ENCODE peak calls at places on chromosome 2, in four cellular contexts. Z, M, O and A are unnamed samples.

GRCh38 chr2:65576861-65577601 is 144.6 kb upstream of the SPRED2 start:
- DNase-seq in M (no peak), Z (peak; percentile 36), O (no peak), A (no peak)

GRCh38 chr2:186113284-186113683 is 372.8 kb upstream of the ZC3H15 start:
- DNase-seq in M (no peak), O (no peak), Z (no peak), A (no peak)

GRCh38 chr2:168948621-168949212 is 47.6 kb downstream of the G6PC2 start:
- DNase-seq in Z (no peak), M (no peak), O (no peak), A (no peak)

GRCh38 chr2:43950383-43951008 is 45.3 kb downstream of the LRPPRC start:
- DNase-seq in M (no peak), Z (peak; percentile 12), O (no peak), A (no peak)

GRCh38 chr2:239194731-239195317 is 206.0 kb downstream of the HDAC4 start:
- DNase-seq in M (no peak), O (no peak), Z (no peak), A (peak; percentile 7)

GRCh38 chr2:53075760-53076159 is 691.8 kb upstream of the CHAC2 start:
- DNase-seq in Z (no peak), M (peak; percentile 21), O (no peak), A (no peak)

GRCh38 chr2:208320686-208321085 is 54.6 kb downstream of the PIKFYVE start:
- DNase-seq in Z (no peak), M (peak; percentile 47), O (no peak), A (peak; percentile 13)

GRCh38 chr2:174334781-174335604 is at the start of gene SP9:
- DNase-seq in O (no peak), M (no peak), Z (no peak), A (no peak)

GRCh38 chr2:127420039-127420864 is 2.0 kb downstream of the PROC start:
- DNase-seq in Z (no peak), M (no peak), O (no peak), A (no peak)

GRCh38 chr2:127421871-127422618 is 3.8 kb downstream of the PROC start:
- DNase-seq in O (no peak), Z (no peak), M (no peak), A (no peak)

GRCh38 chr2:127419448-127420038 is 1.3 kb downstream of the PROC start:
- DNase-seq in M (no peak), Z (no peak), O (no peak), A (no peak)

GRCh38 chr2:127422631-127423475 is 4.6 kb downstream of the PROC start:
- DNase-seq in Z (no peak), M (no peak), O (no peak), A (peak; percentile 33)

GRCh38 chr2:127421116-127421800 is 3.0 kb downstream of the PROC start:
- DNase-seq in M (no peak), Z (no peak), O (no peak), A (no peak)
- H3K27me3 ChIP-seq in M (no peaks in the 10 kb centered on the region), Z (peaks cover 9% of the 10 kb centered on the region), O (peaks cover 12% of the 10 kb centered on the region), A (peaks cover 4% of the 10 kb centered on the region)

GRCh38 chr2:23453936-23454460 is 69.0 kb downstream of the KLHL29 start:
- DNase-seq in O (no peak), Z (no peak), M (no peak), A (no peak)
- H3K27me3 ChIP-seq in O (no peaks in the 10 kb centered on the region), Z (no peaks in the 10 kb centered on the region), M (no peaks in the 10 kb centered on the region), A (no peaks in the 10 kb centered on the region)

GRCh38 chr2:197548582-197548981 is 32.7 kb downstream of the MOB4 start:
- DNase-seq in M (no peak), Z (no peak), O (no peak), A (no peak)

GRCh38 chr2:197547163-197547900 is 31.5 kb downstream of the MOB4 start:
- DNase-seq in O (no peak), Z (no peak), M (no peak), A (no peak)
- H3K27me3 ChIP-seq in O (no peaks in the 10 kb centered on the region), Z (no peaks in the 10 kb centered on the region), M (no peaks in the 10 kb centered on the region), A (no peaks in the 10 kb centered on the region)

GRCh38 chr2:15993666-15994065 is 53.3 kb downstream of the MYCN start:
- DNase-seq in Z (no peak), O (no peak), M (no peak), A (no peak)
- H3K27me3 ChIP-seq in Z (no peaks in the 10 kb centered on the region), O (no peaks in the 10 kb centered on the region), M (no peaks in the 10 kb centered on the region), A (no peaks in the 10 kb centered on the region)